ENCODE peak calls at places on chromosomes 5 and 9, in seven cellular contexts. One of them, this sample, is unnamed.

GRCh38 chr5:103391659-103392058 is 133.1 kb downstream of the MACIR start:
- DNase-seq in thyroid gland: no peak
- DNase-seq in cardiac muscle cell: no peak
- DNase-seq in lower lobe of right lung: no peak
- DNase-seq in BE2C: no peak
- DNase-seq in heart left ventricle: no peak
- DNase-seq in CD8-positive, alpha-beta T cell: no peak
- DNase-seq in this sample: no peak

GRCh38 chr9:91978739-91979414 is 28.8 kb upstream of the ROR2 start:
- DNase-seq in cardiac muscle cell: peak; percentile 91
- DNase-seq in CD8-positive, alpha-beta T cell: no peak
- DNase-seq in BE2C: peak; percentile 54
- DNase-seq in heart left ventricle: no peak
- DNase-seq in lower lobe of right lung: no peak
- DNase-seq in thyroid gland: peak; percentile 34
- DNase-seq in this sample: peak; percentile 65

GRCh38 chr9:78549711-78550110 is 252.8 kb downstream of the PSAT1 start:
- DNase-seq in lower lobe of right lung: no peak
- DNase-seq in cardiac muscle cell: no peak
- DNase-seq in BE2C: no peak
- DNase-seq in heart left ventricle: no peak
- DNase-seq in CD8-positive, alpha-beta T cell: no peak
- DNase-seq in thyroid gland: no peak
- DNase-seq in this sample: no peak

GRCh38 chr5:74640450-74641013 is at the start of gene ENC1:
- DNase-seq in cardiac muscle cell: peak; percentile 94
- DNase-seq in thyroid gland: peak; percentile 84
- DNase-seq in heart left ventricle: peak; percentile 89
- DNase-seq in BE2C: peak; percentile 94
- DNase-seq in lower lobe of right lung: peak; percentile 95
- DNase-seq in CD8-positive, alpha-beta T cell: peak; percentile 54
- DNase-seq in this sample: peak; percentile 95

GRCh38 chr5:174520420-174521396 is 203.7 kb upstream of the MSX2 start:
- DNase-seq in thyroid gland: no peak
- DNase-seq in BE2C: peak; percentile 49
- DNase-seq in CD8-positive, alpha-beta T cell: no peak
- DNase-seq in heart left ventricle: no peak
- DNase-seq in lower lobe of right lung: no peak
- DNase-seq in cardiac muscle cell: no peak
- DNase-seq in this sample: no peak

GRCh38 chr5:179549973-179550510 is 312 bp upstream of the RUFY1 start:
- DNase-seq in cardiac muscle cell: no peak
- DNase-seq in BE2C: no peak
- DNase-seq in thyroid gland: no peak
- DNase-seq in CD8-positive, alpha-beta T cell: no peak
- DNase-seq in heart left ventricle: peak; percentile 66
- DNase-seq in lower lobe of right lung: peak; percentile 80
- DNase-seq in this sample: no peak

GRCh38 chr9:36623280-36623679 is 50.6 kb downstream of the MELK start:
- DNase-seq in cardiac muscle cell: peak; percentile 25
- DNase-seq in thyroid gland: no peak
- DNase-seq in BE2C: no peak
- DNase-seq in CD8-positive, alpha-beta T cell: no peak
- DNase-seq in lower lobe of right lung: no peak
- DNase-seq in heart left ventricle: no peak
- DNase-seq in this sample: no peak

GRCh38 chr5:121974261-121974660 is 12.5 kb downstream of the SRFBP1 start:
- DNase-seq in thyroid gland: no peak
- DNase-seq in lower lobe of right lung: no peak
- DNase-seq in cardiac muscle cell: peak; percentile 80
- DNase-seq in BE2C: no peak
- DNase-seq in heart left ventricle: no peak
- DNase-seq in CD8-positive, alpha-beta T cell: no peak
- DNase-seq in this sample: no peak

GRCh38 chr5:111548312-111548930 is 36.1 kb upstream of the STARD4 start:
- DNase-seq in CD8-positive, alpha-beta T cell: no peak
- DNase-seq in lower lobe of right lung: no peak
- DNase-seq in heart left ventricle: no peak
- DNase-seq in cardiac muscle cell: no peak
- DNase-seq in thyroid gland: no peak
- DNase-seq in BE2C: no peak
- DNase-seq in this sample: no peak

GRCh38 chr5:176739461-176740051 is 70.8 kb upstream of the UNC5A start:
- DNase-seq in CD8-positive, alpha-beta T cell: no peak
- DNase-seq in BE2C: peak; percentile 79
- DNase-seq in thyroid gland: no peak
- DNase-seq in cardiac muscle cell: no peak
- DNase-seq in lower lobe of right lung: no peak
- DNase-seq in heart left ventricle: no peak
- DNase-seq in this sample: no peak

GRCh38 chr9:21513431-21513830 is 31.3 kb upstream of the IFNE start:
- DNase-seq in BE2C: no peak
- DNase-seq in CD8-positive, alpha-beta T cell: no peak
- DNase-seq in heart left ventricle: no peak
- DNase-seq in cardiac muscle cell: no peak
- DNase-seq in lower lobe of right lung: no peak
- DNase-seq in thyroid gland: no peak
- DNase-seq in this sample: no peak

GRCh38 chr5:54150841-54151240 is 159.5 kb downstream of the ARL15 start:
- DNase-seq in CD8-positive, alpha-beta T cell: no peak
- DNase-seq in thyroid gland: no peak
- DNase-seq in heart left ventricle: no peak
- DNase-seq in cardiac muscle cell: no peak
- DNase-seq in lower lobe of right lung: no peak
- DNase-seq in BE2C: no peak
- DNase-seq in this sample: no peak

GRCh38 chr5:73654861-73655318 is 28.9 kb downstream of the ARHGEF28 start:
- DNase-seq in BE2C: no peak
- DNase-seq in lower lobe of right lung: no peak
- DNase-seq in cardiac muscle cell: no peak
- DNase-seq in CD8-positive, alpha-beta T cell: no peak
- DNase-seq in thyroid gland: no peak
- DNase-seq in heart left ventricle: no peak
- DNase-seq in this sample: peak; percentile 63

GRCh38 chr5:99033014-99033931 is 104.5 kb upstream of the CHD1 start:
- DNase-seq in lower lobe of right lung: no peak
- DNase-seq in CD8-positive, alpha-beta T cell: no peak
- DNase-seq in thyroid gland: no peak
- DNase-seq in BE2C: no peak
- DNase-seq in cardiac muscle cell: no peak
- DNase-seq in heart left ventricle: no peak
- DNase-seq in this sample: no peak

GRCh38 chr9:99783799-99784198 is 37.9 kb upstream of the NR4A3 start:
- DNase-seq in cardiac muscle cell: no peak
- DNase-seq in thyroid gland: no peak
- DNase-seq in BE2C: no peak
- DNase-seq in heart left ventricle: no peak
- DNase-seq in lower lobe of right lung: no peak
- DNase-seq in CD8-positive, alpha-beta T cell: no peak
- DNase-seq in this sample: no peak

GRCh38 chr9:121204611-121205010 is 2.9 kb upstream of the RAB14 start:
- DNase-seq in CD8-positive, alpha-beta T cell: no peak
- DNase-seq in lower lobe of right lung: no peak
- DNase-seq in heart left ventricle: no peak
- DNase-seq in cardiac muscle cell: no peak
- DNase-seq in thyroid gland: no peak
- DNase-seq in BE2C: no peak
- DNase-seq in this sample: no peak

GRCh38 chr9:97840521-97840920 is 12.5 kb upstream of the FOXE1 start:
- DNase-seq in cardiac muscle cell: peak; percentile 53
- DNase-seq in heart left ventricle: no peak
- DNase-seq in BE2C: no peak
- DNase-seq in thyroid gland: no peak
- DNase-seq in lower lobe of right lung: no peak
- DNase-seq in CD8-positive, alpha-beta T cell: no peak
- DNase-seq in this sample: no peak

GRCh38 chr5:123670981-123671557 is 159.1 kb downstream of the CSNK1G3 start:
- DNase-seq in cardiac muscle cell: peak; percentile 62
- DNase-seq in CD8-positive, alpha-beta T cell: no peak
- DNase-seq in lower lobe of right lung: no peak
- DNase-seq in BE2C: peak; percentile 54
- DNase-seq in thyroid gland: peak; percentile 56
- DNase-seq in heart left ventricle: peak; percentile 33
- DNase-seq in this sample: peak; percentile 55

GRCh38 chr9:88476491-88477271 is 58.3 kb upstream of the NXNL2 start:
- DNase-seq in cardiac muscle cell: no peak
- DNase-seq in heart left ventricle: no peak
- DNase-seq in CD8-positive, alpha-beta T cell: no peak
- DNase-seq in lower lobe of right lung: no peak
- DNase-seq in BE2C: no peak
- DNase-seq in thyroid gland: peak; percentile 58
- DNase-seq in this sample: no peak

GRCh38 chr9:136775191-136775590 is 10.9 kb upstream of the LCN15 start:
- DNase-seq in thyroid gland: no peak
- DNase-seq in cardiac muscle cell: no peak
- DNase-seq in CD8-positive, alpha-beta T cell: no peak
- DNase-seq in heart left ventricle: no peak
- DNase-seq in lower lobe of right lung: no peak
- DNase-seq in BE2C: no peak
- DNase-seq in this sample: no peak

GRCh38 chr9:136779808-136780207 is 11.3 kb upstream of the TMEM141 start:
- DNase-seq in heart left ventricle: no peak
- DNase-seq in cardiac muscle cell: no peak
- DNase-seq in BE2C: no peak
- DNase-seq in CD8-positive, alpha-beta T cell: no peak
- DNase-seq in lower lobe of right lung: no peak
- DNase-seq in thyroid gland: no peak
- DNase-seq in this sample: no peak

GRCh38 chr9:136774416-136775045 is 10.2 kb upstream of the LCN15 start:
- DNase-seq in CD8-positive, alpha-beta T cell: no peak
- DNase-seq in thyroid gland: no peak
- DNase-seq in cardiac muscle cell: no peak
- DNase-seq in heart left ventricle: no peak
- DNase-seq in lower lobe of right lung: no peak
- DNase-seq in BE2C: no peak
- DNase-seq in this sample: no peak

GRCh38 chr9:136777359-136777758 is 13.0 kb upstream of the LCN15 start:
- DNase-seq in heart left ventricle: no peak
- DNase-seq in lower lobe of right lung: peak; percentile 14
- DNase-seq in CD8-positive, alpha-beta T cell: no peak
- DNase-seq in thyroid gland: no peak
- DNase-seq in cardiac muscle cell: no peak
- DNase-seq in BE2C: no peak
- DNase-seq in this sample: no peak

GRCh38 chr9:136776947-136777346 is 12.6 kb upstream of the LCN15 start:
- DNase-seq in BE2C: no peak
- DNase-seq in cardiac muscle cell: no peak
- DNase-seq in lower lobe of right lung: no peak
- DNase-seq in thyroid gland: no peak
- DNase-seq in heart left ventricle: no peak
- DNase-seq in CD8-positive, alpha-beta T cell: no peak
- DNase-seq in this sample: no peak
- H3K9me3 ChIP-seq in BE2C: peaks cover 5% of the 10 kb centered on the region
- H3K9me3 ChIP-seq in cardiac muscle cell: no peaks in the 10 kb centered on the region
- H3K9me3 ChIP-seq in lower lobe of right lung: peaks cover 7% of the 10 kb centered on the region
- H3K9me3 ChIP-seq in thyroid gland: no peaks in the 10 kb centered on the region
- H3K9me3 ChIP-seq in heart left ventricle: no peaks in the 10 kb centered on the region
- H3K9me3 ChIP-seq in CD8-positive, alpha-beta T cell: no peaks in the 10 kb centered on the region
- H3K9me3 ChIP-seq in this sample: peaks cover 13% of the 10 kb centered on the region

GRCh38 chr9:133274236-133275104 is 531 bp downstream of the ABO start:
- DNase-seq in BE2C: no peak
- DNase-seq in CD8-positive, alpha-beta T cell: no peak
- DNase-seq in heart left ventricle: no peak
- DNase-seq in lower lobe of right lung: no peak
- DNase-seq in thyroid gland: peak; percentile 35
- DNase-seq in cardiac muscle cell: no peak
- DNase-seq in this sample: no peak

GRCh38 chr9:133276001-133276884 is 1.2 kb upstream of the ABO start:
- DNase-seq in thyroid gland: peak; percentile 9
- DNase-seq in heart left ventricle: no peak
- DNase-seq in BE2C: no peak
- DNase-seq in lower lobe of right lung: no peak
- DNase-seq in cardiac muscle cell: no peak
- DNase-seq in CD8-positive, alpha-beta T cell: no peak
- DNase-seq in this sample: no peak

GRCh38 chr9:133276923-133277322 is 1.9 kb upstream of the ABO start:
- DNase-seq in cardiac muscle cell: no peak
- DNase-seq in thyroid gland: no peak
- DNase-seq in lower lobe of right lung: no peak
- DNase-seq in CD8-positive, alpha-beta T cell: no peak
- DNase-seq in BE2C: no peak
- DNase-seq in heart left ventricle: no peak
- DNase-seq in this sample: no peak

GRCh38 chr9:133273819-133274218 is 1.2 kb downstream of the ABO start:
- DNase-seq in cardiac muscle cell: no peak
- DNase-seq in heart left ventricle: no peak
- DNase-seq in thyroid gland: peak; percentile 25
- DNase-seq in BE2C: no peak
- DNase-seq in lower lobe of right lung: no peak
- DNase-seq in CD8-positive, alpha-beta T cell: no peak
- DNase-seq in this sample: no peak

GRCh38 chr9:133275105-133276000 is at the start of gene ABO:
- DNase-seq in BE2C: no peak
- DNase-seq in thyroid gland: peak; percentile 67
- DNase-seq in heart left ventricle: peak; percentile 60
- DNase-seq in cardiac muscle cell: no peak
- DNase-seq in lower lobe of right lung: no peak
- DNase-seq in CD8-positive, alpha-beta T cell: no peak
- DNase-seq in this sample: peak; percentile 34
- H3K4me3 ChIP-seq in BE2C: no peak within 1 kb of the TSS
- H3K4me3 ChIP-seq in thyroid gland: peak within 1 kb of the TSS; percentile 68
- H3K4me3 ChIP-seq in heart left ventricle: peak within 1 kb of the TSS; percentile 74
- H3K4me3 ChIP-seq in cardiac muscle cell: peak within 1 kb of the TSS; percentile 24
- H3K4me3 ChIP-seq in lower lobe of right lung: peak within 1 kb of the TSS; percentile 60
- H3K4me3 ChIP-seq in CD8-positive, alpha-beta T cell: no peak within 1 kb of the TSS
- H3K4me3 ChIP-seq in this sample: peak within 1 kb of the TSS; percentile 56

GRCh38 chr9:113026200-113026599 is 14.2 kb upstream of the ZNF883 start:
- DNase-seq in BE2C: no peak
- DNase-seq in CD8-positive, alpha-beta T cell: no peak
- DNase-seq in lower lobe of right lung: no peak
- DNase-seq in heart left ventricle: no peak
- DNase-seq in thyroid gland: no peak
- DNase-seq in cardiac muscle cell: no peak
- DNase-seq in this sample: no peak
- H3K9me3 ChIP-seq in BE2C: no peaks in the 10 kb centered on the region
- H3K9me3 ChIP-seq in CD8-positive, alpha-beta T cell: no peaks in the 10 kb centered on the region
- H3K9me3 ChIP-seq in lower lobe of right lung: peaks cover 76% of the 10 kb centered on the region
- H3K9me3 ChIP-seq in heart left ventricle: no peaks in the 10 kb centered on the region
- H3K9me3 ChIP-seq in thyroid gland: no peaks in the 10 kb centered on the region
- H3K9me3 ChIP-seq in cardiac muscle cell: peaks cover 3% of the 10 kb centered on the region
- H3K9me3 ChIP-seq in this sample: peaks cover 32% of the 10 kb centered on the region

DNA sequence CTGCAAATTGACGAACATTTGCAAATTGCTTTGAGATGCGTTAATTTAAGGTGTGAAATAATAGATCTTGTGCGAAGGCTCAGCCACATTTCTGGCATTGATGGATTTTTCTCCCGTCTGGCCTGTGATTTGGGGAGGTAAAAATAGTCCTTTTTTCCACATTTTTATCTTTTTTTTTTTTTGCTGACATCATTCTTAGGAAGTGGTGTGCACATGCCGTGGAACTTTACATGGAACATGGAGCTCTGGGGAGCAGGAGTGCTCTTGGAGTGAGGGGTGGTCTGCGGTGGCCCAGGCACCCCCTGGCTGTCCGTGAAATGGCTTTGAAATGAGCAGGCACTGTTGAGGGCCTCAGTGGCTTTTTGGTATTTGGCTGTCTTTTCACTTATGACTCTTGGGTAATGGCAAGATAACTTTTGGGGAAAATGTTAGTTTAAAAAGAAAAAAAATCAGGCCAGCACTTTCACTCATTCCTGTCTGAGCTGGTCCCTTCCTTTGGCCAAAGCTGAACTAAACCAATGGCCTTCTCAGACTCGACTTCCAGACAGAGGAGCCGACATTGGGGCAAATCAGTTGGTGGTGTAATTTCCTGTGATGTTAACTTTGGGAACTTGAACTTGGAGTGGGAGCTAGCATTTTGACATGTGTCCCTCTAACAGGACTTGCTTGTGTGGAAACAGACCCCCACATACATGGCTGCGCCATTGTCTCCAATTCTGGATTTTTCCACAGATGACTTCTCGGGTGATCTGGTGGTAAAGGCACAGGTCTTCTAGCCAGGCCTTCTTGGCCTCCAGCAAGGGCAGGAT is 4.2 kb downstream of the NEK6 start:
- DNase-seq in cardiac muscle cell: peak; percentile 53
- DNase-seq in heart left ventricle: no peak
- DNase-seq in thyroid gland: no peak
- DNase-seq in CD8-positive, alpha-beta T cell: no peak
- DNase-seq in lower lobe of right lung: no peak
- DNase-seq in BE2C: no peak
- DNase-seq in this sample: no peak
- H3K4me3 ChIP-seq in cardiac muscle cell: no peak overlapping the region
- H3K4me3 ChIP-seq in heart left ventricle: no peak overlapping the region
- H3K4me3 ChIP-seq in thyroid gland: no peak overlapping the region
- H3K4me3 ChIP-seq in CD8-positive, alpha-beta T cell: no peak overlapping the region
- H3K4me3 ChIP-seq in lower lobe of right lung: peak overlapping the region; percentile 31
- H3K4me3 ChIP-seq in BE2C: no peak overlapping the region
- H3K4me3 ChIP-seq in this sample: no peak overlapping the region

This sample was measured in WERI-Rb-1.